ENCODE peak calls at places on chromosomes 1 and 21, in four cellular contexts. I is activated CD4-positive, alpha-beta T cell treated with anti-CD3 and anti-CD28 coated beads, Interleukin-2, amount 50 U/mL, for 24 hours; E is ovary; J is stimulated activated CD8-positive, alpha-beta memory T cell treated with anti-CD3 and anti-CD28 coated beads, Interleukin-7, amount 100 ng/mL, for 24 hours. Z is an unnamed sample.

GRCh38 chr1:47505267-47505666 is 67.4 kb downstream of the FOXD2 start:
- DNase-seq in I (no peak), E (no peak), J (no peak), Z (no peak)

GRCh38 chr21:30986966-30987365 is 51.3 kb downstream of the KRTAP19-8 start:
- DNase-seq in I (no peak), E (no peak), J (no peak), Z (no peak)

GRCh38 chr1:5751171-5751556 is 241.1 kb downstream of the NPHP4 start:
- DNase-seq in I (no peak), E (no peak), J (no peak), Z (no peak)

GRCh38 chr1:179881642-179882252 is 338 bp upstream of the TOR1AIP1 start:
- DNase-seq in I (no peak), E (no peak), J (no peak), Z (no peak)

GRCh38 chr1:36861380-36861779 is 172.9 kb downstream of the GRIK3 start:
- DNase-seq in I (no peak), E (no peak), J (no peak), Z (no peak)

GRCh38 chr1:39105841-39106765 is 80.0 kb downstream of the NDUFS5 start:
- DNase-seq in I (no peak), E (peak; percentile 73), J (no peak), Z (peak; percentile 67)

GRCh38 chr1:38728176-38728908 is 131.2 kb downstream of the RRAGC start:
- DNase-seq in I (no peak), E (peak; percentile 47), J (no peak), Z (peak; percentile 68)

GRCh38 chr1:183711691-183712401 is 58.7 kb upstream of the APOBEC4 start:
- DNase-seq in I (no peak), E (no peak), J (no peak), Z (peak; percentile 31)

GRCh38 chr1:118949317-118949716 is 38.8 kb downstream of the TBX15 start:
- DNase-seq in I (no peak), E (no peak), J (no peak), Z (peak; percentile 48)

GRCh38 chr1:51600954-51601353 is 15.9 kb upstream of the OSBPL9 start:
- DNase-seq in I (no peak), E (no peak), J (no peak), Z (no peak)

GRCh38 chr1:12232221-12232620 is 2.4 kb downstream of the VPS13D start:
- DNase-seq in I (no peak), E (no peak), J (no peak), Z (no peak)

GRCh38 chr1:168567007-168567406 is 9.4 kb upstream of the XCL1 start:
- DNase-seq in I (no peak), E (no peak), J (no peak), Z (no peak)

GRCh38 chr1:239247299-239247698 is 139.1 kb upstream of the CHRM3 start:
- DNase-seq in I (no peak), E (no peak), J (no peak), Z (no peak)

GRCh38 chr1:101262601-101263348 is 26.0 kb downstream of the S1PR1 start:
- DNase-seq in I (no peak), E (no peak), J (no peak), Z (no peak)

GRCh38 chr21:45997495-45998275 is 16.1 kb downstream of the COL6A1 start:
- DNase-seq in I (no peak), E (peak; percentile 47), J (no peak), Z (peak; percentile 22)

GRCh38 chr1:26772687-26773086 is 15.1 kb upstream of the PIGV start:
- DNase-seq in I (no peak), E (no peak), J (no peak), Z (no peak)

GRCh38 chr1:156160744-156161181 is 7.4 kb downstream of the SEMA4A start:
- DNase-seq in I (peak; percentile 63), E (peak; percentile 88), J (peak; percentile 56), Z (peak; percentile 93)

GRCh38 chr1:29524285-29525065 is 288.2 kb downstream of the PTPRU start:
- DNase-seq in I (no peak), E (no peak), J (no peak), Z (no peak)

GRCh38 chr1:215754112-215754511 is 187.0 kb downstream of the KCTD3 start:
- DNase-seq in I (no peak), E (no peak), J (no peak), Z (no peak)

GRCh38 chr1:1203561-1204424 is 2.6 kb downstream of the TNFRSF18 start:
- DNase-seq in I (no peak), E (peak; percentile 29), J (no peak), Z (peak; percentile 27)

GRCh38 chr1:117576236-117576635 is 29.6 kb upstream of the TENT5C start:
- DNase-seq in I (no peak), E (no peak), J (no peak), Z (no peak)

GRCh38 chr1:42259059-42259738 is 75.8 kb downstream of the FOXJ3 start:
- DNase-seq in I (no peak), E (no peak), J (no peak), Z (no peak)

GRCh38 chr1:154572433-154573167 is 5.0 kb downstream of the CHRNB2 start:
- DNase-seq in I (no peak), E (no peak), J (no peak), Z (no peak)

GRCh38 chr1:22540311-22540710 is 23.0 kb upstream of the EPHA8 start:
- DNase-seq in I (no peak), E (no peak), J (no peak), Z (no peak)

GRCh38 chr1:61504840-61505239 is 220.1 kb downstream of the TM2D1 start:
- DNase-seq in I (no peak), E (no peak), J (no peak), Z (no peak)

GRCh38 chr1:22745675-22746585 is 35.3 kb downstream of the EPHB2 start:
- DNase-seq in I (no peak), E (no peak), J (no peak), Z (no peak)

GRCh38 chr1:201946224-201946908 is at the start of gene LMOD1:
- DNase-seq in I (no peak), E (peak; percentile 93), J (no peak), Z (peak; percentile 87)

GRCh38 chr1:153538315-153538821 is 2.4 kb downstream of the S100A5 start:
- DNase-seq in I (no peak), E (no peak), J (no peak), Z (no peak)

GRCh38 chr21:45357436-45358260 is 47.3 kb upstream of the COL18A1 start:
- DNase-seq in I (no peak), E (peak; percentile 83), J (no peak), Z (peak; percentile 80)

Z was measured in left cardiac atrium.